ENCODE peak calls at places on chromosomes 7 and 10, in seven cellular contexts. J, C, P, U, G, Q and X are unnamed samples.

GRCh38 chr10:71565284-71566000 is 154.1 kb downstream of the C10orf105 start:
- DNase-seq in J (no peak), G (no peak), U (no peak), C (no peak), Q (no peak), P (no peak), X (no peak)

GRCh38 chr7:17706734-17707133 is 233.6 kb downstream of the SNX13 start:
- DNase-seq in C (peak; percentile 16), G (peak; percentile 46), Q (no peak), J (peak; percentile 74), U (no peak), P (no peak), X (peak; percentile 38)

GRCh38 chr7:36404639-36405408 is 15.2 kb downstream of the ANLN start:
- DNase-seq in J (peak; percentile 31), P (no peak), G (no peak), U (no peak), C (no peak), Q (no peak), X (no peak)

GRCh38 chr7:80231719-80232118 is 97.1 kb downstream of the GNAI1 start:
- DNase-seq in J (no peak), U (no peak), G (no peak), C (no peak), Q (no peak), P (no peak), X (no peak)

GRCh38 chr7:81776972-81777371 is 7.1 kb upstream of the HGF start:
- DNase-seq in P (no peak), J (no peak), Q (no peak), C (no peak), U (no peak), G (peak; percentile 0), X (no peak)

GRCh38 chr7:157271991-157272324 is 64.8 kb upstream of the DNAJB6 start:
- DNase-seq in U (no peak), C (peak; percentile 54), J (peak; percentile 79), G (peak; percentile 86), Q (no peak), P (peak; percentile 30), X (no peak)

GRCh38 chr10:118669020-118669766 is 73.7 kb upstream of the PRLHR start:
- DNase-seq in Q (no peak), G (no peak), P (no peak), J (peak; percentile 55), U (peak; percentile 79), C (no peak), X (no peak)

GRCh38 chr7:66267249-66267648 is 62.1 kb downstream of the TPST1 start:
- DNase-seq in U (no peak), P (no peak), Q (no peak), G (no peak), C (no peak), J (no peak), X (no peak)

GRCh38 chr7:12291870-12292269 is 80.8 kb downstream of the TMEM106B start:
- DNase-seq in U (no peak), Q (no peak), G (peak; percentile 6), J (peak; percentile 13), C (no peak), P (no peak), X (no peak)

GRCh38 chr10:125256026-125256425 is 95.7 kb upstream of the CTBP2 start:
- DNase-seq in J (no peak), U (no peak), Q (peak; percentile 77), C (no peak), G (no peak), P (no peak), X (no peak)

GRCh38 chr7:94888995-94889523 is 18.3 kb upstream of the PPP1R9A start:
- DNase-seq in C (no peak), P (no peak), J (no peak), G (no peak), U (no peak), Q (no peak), X (no peak)

GRCh38 chr7:51101111-51101757 is 215.4 kb downstream of the COBL start:
- DNase-seq in P (no peak), U (no peak), Q (no peak), G (no peak), C (no peak), J (no peak), X (no peak)

GRCh38 chr10:48811917-48812316 is 127.2 kb downstream of the WDFY4 start:
- DNase-seq in U (no peak), Q (no peak), J (no peak), C (no peak), P (no peak), G (no peak), X (no peak)

GRCh38 chr7:69776611-69777010 is 178.3 kb downstream of the AUTS2 start:
- DNase-seq in P (no peak), G (no peak), J (no peak), C (no peak), Q (no peak), U (no peak), X (no peak)

GRCh38 chr7:34096135-34096775 is 190.9 kb downstream of the BMPER start:
- DNase-seq in U (peak; percentile 83), Q (no peak), C (peak; percentile 30), P (no peak), G (no peak), J (no peak), X (no peak)

GRCh38 chr10:51171946-51172345 is 97.7 kb downstream of the PRKG1 start:
- DNase-seq in Q (no peak), J (no peak), U (no peak), C (no peak), P (no peak), G (no peak), X (no peak)

GRCh38 chr10:101222683-101223273 is 6.5 kb downstream of the LBX1 start:
- DNase-seq in P (no peak), U (no peak), J (no peak), G (no peak), C (no peak), Q (no peak), X (no peak)

GRCh38 chr7:38318803-38319416 is 45.5 kb upstream of the TARP start:
- DNase-seq in U (no peak), C (peak; percentile 27), Q (no peak), P (no peak), G (peak; percentile 23), J (peak; percentile 74), X (no peak)

GRCh38 chr7:26167293-26167934 is 15.4 kb downstream of the NFE2L3 start:
- DNase-seq in C (no peak), P (no peak), U (no peak), G (no peak), Q (no peak), J (no peak), X (no peak)

GRCh38 chr10:78757542-78757941 is 311.2 kb upstream of the ZMIZ1 start:
- DNase-seq in U (no peak), J (no peak), C (no peak), Q (no peak), G (no peak), P (peak; percentile 22), X (no peak)
- TF ChIP-seq POLR2AphosphoS5 in U (no peak), J (no peak), C (no peak), Q (no peak), G (no peak), P (no peak), X (no peak)

GRCh38 chr10:97494863-97495506 is 3.2 kb downstream of the MMS19 start:
- DNase-seq in P (no peak), G (no peak), C (no peak), Q (no peak), J (peak; percentile 40), U (no peak), X (no peak)
- H3K4me1 ChIP-seq in P (peaks cover 61% of the 10 kb centered on the region), G (peaks cover 41% of the 10 kb centered on the region), C (peaks cover 42% of the 10 kb centered on the region), Q (peaks cover 65% of the 10 kb centered on the region), J (peaks cover 24% of the 10 kb centered on the region), U (peaks cover 47% of the 10 kb centered on the region), X (peaks cover 40% of the 10 kb centered on the region)

DNA sequence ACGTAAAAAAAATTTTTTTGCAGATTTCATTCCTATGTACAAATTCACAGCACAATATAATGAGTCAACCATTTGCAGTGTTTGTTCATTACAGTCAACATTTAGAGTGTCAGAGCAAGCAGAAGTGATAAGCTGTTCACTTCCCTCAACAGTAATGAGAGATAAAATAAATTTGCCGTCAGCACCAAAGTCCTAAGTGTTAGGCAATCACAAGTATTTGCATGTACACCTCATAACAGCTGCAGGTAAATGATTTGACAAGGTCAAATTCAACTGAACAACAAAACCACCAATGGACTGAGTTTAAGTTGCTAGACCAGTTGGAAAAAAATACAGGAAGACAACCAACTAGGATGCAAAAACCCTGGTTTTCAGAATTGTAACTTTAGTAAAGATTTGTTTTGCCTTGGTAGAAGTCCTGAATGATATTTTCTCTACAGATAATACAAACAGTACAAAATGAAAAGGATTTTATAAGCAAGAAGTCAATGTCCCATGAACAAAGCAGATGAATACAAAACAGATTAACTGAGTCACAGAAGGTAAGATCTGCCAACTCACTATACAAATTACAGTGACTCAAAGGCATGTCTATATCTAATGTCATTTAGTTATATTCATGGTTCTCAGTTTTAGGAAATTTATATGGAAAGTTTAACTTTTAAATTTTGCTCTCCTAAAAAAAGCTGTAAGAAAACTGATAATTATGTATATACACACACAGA is 10.4 kb downstream of the RAPGEF5 start:
- DNase-seq in Q (no peak), U (no peak), P (no peak), G (peak; percentile 74), C (no peak), J (no peak), X (no peak)
- TF ChIP-seq POLR2A in Q (no peak), U (no peak), P (no peak), G (no peak), C (no peak), J (no peak), X (no peak)

DNA sequence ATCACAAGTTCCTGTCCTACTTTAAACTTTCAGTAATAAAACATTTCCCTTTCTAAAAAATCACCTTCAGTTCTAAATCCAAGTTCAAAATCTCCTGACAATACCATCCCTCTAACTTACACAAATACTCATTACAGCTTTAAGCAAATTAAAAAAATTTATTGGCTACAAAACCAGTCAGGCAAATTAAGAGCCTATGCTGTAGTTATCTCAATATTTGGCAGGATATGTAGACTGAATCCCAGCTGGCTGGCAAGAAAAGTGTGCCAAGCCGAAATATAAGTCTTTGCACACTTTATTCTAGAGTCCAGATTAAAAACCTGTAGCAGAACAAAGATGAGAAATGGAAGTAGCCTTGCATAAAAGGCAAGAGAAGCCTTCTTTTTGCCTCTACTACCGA is 9.5 kb downstream of the WAPL start:
- DNase-seq in U (no peak), G (no peak), J (no peak), P (no peak), C (no peak), Q (no peak), X (no peak)
- TF ChIP-seq POLR2AphosphoS5 in U (no peak), G (no peak), J (no peak), P (no peak), C (no peak), Q (no peak), X (no peak)

GRCh38 chr10:97686962-97687784 is at the start of gene AVPI1:
- DNase-seq in P (peak; percentile 99), J (peak; percentile 98), Q (peak; percentile 99), C (peak; percentile 99), U (peak; percentile 99), G (peak; percentile 95), X (peak; percentile 99)
- H3K4me1 ChIP-seq in P (peaks cover 60% of the 10 kb centered on the region), J (peaks cover 16% of the 10 kb centered on the region), Q (peaks cover 70% of the 10 kb centered on the region), C (peaks cover 61% of the 10 kb centered on the region), U (peaks cover 82% of the 10 kb centered on the region), G (peaks cover 54% of the 10 kb centered on the region), X (peaks cover 68% of the 10 kb centered on the region)